ENCODE peak calls at places on chromosomes 16 and 17, in nine cellular contexts. H, I, O, C, L, F, X, K and M are unnamed samples.

GRCh38 chr16:53892155-53892554 is 188.2 kb downstream of the FTO start:
- DNase-seq in C (peak), I (no peak), X (no peak), K (peak), H (peak), L (peak), O (peak), F (peak), M (peak)

GRCh38 chr17:43125133-43125966 is at the start of gene BRCA1:
- DNase-seq in K (peak), F (peak), H (peak), I (peak), X (peak), L (peak), C (peak), O (peak), M (peak)

GRCh38 chr17:10121971-10122707 is 76.3 kb downstream of the GAS7 start:
- DNase-seq in K (no peak), O (no peak), C (peak), X (no peak), I (peak), H (no peak), F (no peak), L (no peak), M (no peak)

GRCh38 chr16:27503662-27504061 is 46.1 kb downstream of the GTF3C1 start:
- DNase-seq in L (no peak), I (no peak), K (no peak), O (peak), H (no peak), X (no peak), C (no peak), F (no peak), M (no peak)

GRCh38 chr16:21625026-21625425 is 25.6 kb downstream of the METTL9 start:
- DNase-seq in K (no peak), F (no peak), X (no peak), C (no peak), I (no peak), L (no peak), O (no peak), H (no peak), M (no peak)

GRCh38 chr17:35002876-35003551 is 22.7 kb downstream of the LIG3 start:
- DNase-seq in K (no peak), F (peak), I (no peak), L (peak), H (no peak), C (no peak), O (no peak), X (no peak), M (no peak)

GRCh38 chr17:67136191-67137025 is 92.1 kb downstream of the CACNG1 start:
- DNase-seq in C (no peak), L (no peak), F (no peak), X (no peak), K (no peak), H (no peak), I (no peak), O (no peak), M (no peak)

GRCh38 chr17:56785396-56785795 is 48.3 kb downstream of the C17orf67 start:
- DNase-seq in L (no peak), I (no peak), F (peak), C (no peak), O (peak), K (no peak), H (no peak), X (no peak), M (no peak)

GRCh38 chr16:57758331-57759117 is 23.0 kb downstream of the KATNB1 start:
- DNase-seq in H (no peak), K (no peak), C (no peak), X (no peak), O (no peak), L (no peak), I (no peak), F (no peak), M (no peak)

GRCh38 chr16:47045023-47045422 is 71.5 kb upstream of the DNAJA2 start:
- DNase-seq in K (no peak), I (no peak), X (no peak), C (no peak), L (no peak), H (no peak), O (no peak), F (peak), M (no peak)

GRCh38 chr16:27824006-27824405 is 239.5 kb downstream of the GSG1L start:
- DNase-seq in C (no peak), H (no peak), K (no peak), L (no peak), F (no peak), X (no peak), I (no peak), O (no peak), M (no peak)

GRCh38 chr16:67015317-67015731 is 13.6 kb upstream of the CBFB start:
- DNase-seq in O (no peak), C (peak), I (peak), K (no peak), L (no peak), X (no peak), H (no peak), F (no peak), M (no peak)

GRCh38 chr16:67013238-67013822 is 15.6 kb upstream of the CBFB start:
- DNase-seq in I (peak), C (peak), O (no peak), H (no peak), K (no peak), F (no peak), L (no peak), X (no peak), M (no peak)

GRCh38 chr16:67016143-67016542 is 12.8 kb upstream of the CBFB start:
- DNase-seq in H (no peak), L (no peak), I (peak), O (no peak), F (no peak), K (no peak), X (no peak), C (no peak), M (no peak)

GRCh38 chr16:67014641-67015315 is 14.2 kb upstream of the CBFB start:
- DNase-seq in I (peak), K (no peak), F (no peak), L (no peak), H (no peak), C (no peak), X (no peak), O (no peak), M (no peak)

DNA sequence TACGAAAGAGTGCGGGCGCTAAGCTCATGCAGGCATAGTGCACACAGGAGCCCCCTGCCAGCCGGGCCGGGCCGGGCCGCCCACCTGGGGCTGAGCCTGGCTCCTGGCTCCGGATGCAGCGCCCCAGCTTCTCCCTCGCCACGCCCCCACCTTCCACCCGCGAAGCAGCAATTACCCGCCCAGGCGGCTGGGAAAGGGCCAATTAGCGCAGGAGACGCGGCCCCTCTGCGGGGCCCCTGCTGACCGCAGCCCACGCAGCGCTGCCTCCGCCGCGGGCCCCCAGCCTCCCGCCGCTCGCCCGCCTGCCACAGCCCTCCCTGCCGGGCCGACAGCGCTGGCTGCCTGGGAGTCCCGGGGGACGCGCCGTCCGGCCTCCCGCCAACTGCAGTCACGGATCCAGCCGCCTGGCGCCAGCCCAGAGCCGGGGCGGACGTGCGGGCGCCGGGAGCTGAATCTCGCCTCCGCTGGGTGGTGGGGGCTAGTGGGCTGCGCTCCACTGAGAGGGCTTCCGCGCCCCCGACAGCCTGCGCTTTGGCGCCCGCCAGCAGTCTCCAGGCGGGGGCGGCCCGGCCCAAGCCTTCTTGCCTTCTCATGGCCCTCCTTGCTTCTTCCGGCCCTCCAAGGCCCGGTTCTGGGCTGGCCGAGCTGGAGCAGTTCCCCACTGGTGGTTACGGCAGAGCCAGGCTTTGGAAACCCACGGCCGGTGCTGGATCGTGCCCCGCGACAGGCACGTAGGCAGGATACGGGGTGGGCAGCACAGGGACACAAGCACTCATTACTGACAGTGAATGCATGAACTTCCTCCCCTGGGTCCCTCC is 14.9 kb upstream of the CBFB start:
- DNase-seq in L (no peak), H (no peak), F (peak), K (peak), O (peak), X (no peak), I (peak), C (peak), M (peak)
- TF ChIP-seq CTCF in L (peak), H (no peak), F (no peak), K (no peak), O (peak), X (peak), I (peak), C (peak), M (no peak)

GRCh38 chr16:2501938-2502900 is 11.5 kb upstream of the ATP6V0C start:
- DNase-seq in K (no peak), O (no peak), H (no peak), C (no peak), I (no peak), F (no peak), X (no peak), L (no peak), M (no peak)

GRCh38 chr16:2499890-2500633 is 13.7 kb upstream of the ATP6V0C start:
- DNase-seq in L (no peak), X (no peak), C (no peak), I (no peak), F (no peak), K (no peak), O (no peak), H (no peak), M (no peak)

GRCh38 chr16:2499454-2499853 is 14.3 kb upstream of the ATP6V0C start:
- DNase-seq in L (no peak), I (no peak), K (no peak), F (no peak), H (no peak), X (no peak), C (no peak), O (no peak), M (no peak)

GRCh38 chr16:2500937-2501750 is 12.6 kb upstream of the ATP6V0C start:
- DNase-seq in F (peak), L (peak), C (peak), X (peak), H (peak), I (peak), K (peak), O (peak), M (peak)

DNA sequence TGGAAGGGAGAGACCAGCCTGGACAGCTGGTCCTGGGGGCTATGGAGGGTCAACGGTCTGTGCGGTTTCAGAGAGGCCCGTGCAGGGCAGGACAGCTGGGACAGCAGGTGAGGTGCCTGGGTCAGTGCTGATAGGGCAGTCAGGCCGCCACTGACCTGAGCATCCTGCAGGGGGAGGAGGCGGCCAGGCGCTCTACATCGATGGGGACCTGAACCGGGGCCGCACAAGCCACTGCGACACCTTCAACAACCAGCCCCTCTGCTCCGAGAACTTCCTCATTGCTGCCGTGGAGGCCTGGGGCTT is 13.2 kb upstream of the ATP6V0C start:
- DNase-seq in F (no peak), H (no peak), C (no peak), L (no peak), O (no peak), K (no peak), X (no peak), I (no peak), M (no peak)
- TF ChIP-seq CTCF in F (no peak), H (no peak), C (peak), L (no peak), O (no peak), K (no peak), X (no peak), I (no peak), M (no peak)

GRCh38 chr17:51359055-51359454 is 98.7 kb downstream of the UTP18 start:
- DNase-seq in O (no peak), H (no peak), F (no peak), L (no peak), C (no peak), I (no peak), K (no peak), X (no peak), M (no peak)

GRCh38 chr17:51353296-51353695 is 93.0 kb downstream of the UTP18 start:
- DNase-seq in C (no peak), I (no peak), O (no peak), X (no peak), K (no peak), L (no peak), H (no peak), F (no peak), M (no peak)

GRCh38 chr17:51354908-51355307 is 94.6 kb downstream of the UTP18 start:
- DNase-seq in O (no peak), I (no peak), F (no peak), X (no peak), K (no peak), L (no peak), C (no peak), H (no peak), M (no peak)

GRCh38 chr17:51355314-51356083 is 95.2 kb downstream of the UTP18 start:
- DNase-seq in O (no peak), C (no peak), I (no peak), L (no peak), K (no peak), F (no peak), H (no peak), X (no peak), M (no peak)

GRCh38 chr17:51356084-51356410 is 95.7 kb downstream of the UTP18 start:
- DNase-seq in F (no peak), I (no peak), K (no peak), H (no peak), L (no peak), X (no peak), O (no peak), C (peak), M (no peak)
- TF ChIP-seq CTCF in F (no peak), I (no peak), K (no peak), H (no peak), L (no peak), X (no peak), O (no peak), C (peak), M (no peak)

DNA sequence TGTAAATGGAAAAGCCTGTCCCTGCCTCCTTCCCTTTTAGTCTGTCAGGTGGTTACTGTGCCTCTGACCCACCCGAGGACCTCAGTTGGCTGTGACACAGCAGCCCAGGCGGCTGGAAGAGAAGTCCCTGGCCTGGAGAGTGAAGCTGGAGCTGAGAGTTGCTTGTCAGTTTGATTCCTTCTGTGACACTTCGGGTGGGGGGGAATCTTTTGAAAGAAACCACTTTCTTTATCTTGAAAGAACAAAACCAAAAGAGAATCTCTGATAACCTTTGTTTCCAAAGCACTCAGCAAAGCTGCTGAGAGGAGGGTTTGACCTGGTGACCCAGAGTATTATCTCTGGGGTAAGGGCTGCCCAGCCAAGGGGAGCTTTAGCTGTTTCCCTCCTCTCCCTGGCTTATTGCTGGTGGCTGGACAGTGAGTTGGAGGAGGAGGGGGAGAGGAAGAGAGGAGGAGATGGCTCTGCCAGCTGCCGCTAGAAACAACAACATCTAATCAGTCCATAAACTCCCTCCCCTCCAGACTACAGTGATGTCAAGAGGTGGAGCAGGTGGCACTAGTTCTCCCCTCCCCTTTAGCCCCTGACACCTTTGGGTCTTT is 34.0 kb downstream of the YPEL2 start:
- DNase-seq in K (no peak), H (no peak), F (no peak), O (no peak), I (peak), L (no peak), C (peak), X (no peak), M (no peak)
- TF ChIP-seq CTCF in K (no peak), H (no peak), F (no peak), O (no peak), I (no peak), L (no peak), C (no peak), X (no peak), M (no peak)

GRCh38 chr17:50682441-50682840 is 25.3 kb downstream of the ANKRD40 start:
- DNase-seq in F (no peak), O (no peak), C (no peak), I (peak), X (no peak), H (no peak), K (no peak), L (no peak), M (no peak)

GRCh38 chr17:50680126-50680525 is 27.6 kb downstream of the ANKRD40 start:
- DNase-seq in X (no peak), C (no peak), F (no peak), H (no peak), I (peak), O (no peak), K (no peak), L (no peak), M (no peak)

GRCh38 chr17:50683434-50684287 is 24.1 kb downstream of the ANKRD40 start:
- DNase-seq in H (no peak), L (no peak), X (no peak), O (no peak), C (no peak), F (no peak), I (peak), K (no peak), M (no peak)

GRCh38 chr17:50682938-50683337 is 24.8 kb downstream of the ANKRD40 start:
- DNase-seq in H (no peak), O (no peak), K (no peak), C (no peak), I (peak), F (no peak), X (no peak), L (no peak), M (no peak)

DNA sequence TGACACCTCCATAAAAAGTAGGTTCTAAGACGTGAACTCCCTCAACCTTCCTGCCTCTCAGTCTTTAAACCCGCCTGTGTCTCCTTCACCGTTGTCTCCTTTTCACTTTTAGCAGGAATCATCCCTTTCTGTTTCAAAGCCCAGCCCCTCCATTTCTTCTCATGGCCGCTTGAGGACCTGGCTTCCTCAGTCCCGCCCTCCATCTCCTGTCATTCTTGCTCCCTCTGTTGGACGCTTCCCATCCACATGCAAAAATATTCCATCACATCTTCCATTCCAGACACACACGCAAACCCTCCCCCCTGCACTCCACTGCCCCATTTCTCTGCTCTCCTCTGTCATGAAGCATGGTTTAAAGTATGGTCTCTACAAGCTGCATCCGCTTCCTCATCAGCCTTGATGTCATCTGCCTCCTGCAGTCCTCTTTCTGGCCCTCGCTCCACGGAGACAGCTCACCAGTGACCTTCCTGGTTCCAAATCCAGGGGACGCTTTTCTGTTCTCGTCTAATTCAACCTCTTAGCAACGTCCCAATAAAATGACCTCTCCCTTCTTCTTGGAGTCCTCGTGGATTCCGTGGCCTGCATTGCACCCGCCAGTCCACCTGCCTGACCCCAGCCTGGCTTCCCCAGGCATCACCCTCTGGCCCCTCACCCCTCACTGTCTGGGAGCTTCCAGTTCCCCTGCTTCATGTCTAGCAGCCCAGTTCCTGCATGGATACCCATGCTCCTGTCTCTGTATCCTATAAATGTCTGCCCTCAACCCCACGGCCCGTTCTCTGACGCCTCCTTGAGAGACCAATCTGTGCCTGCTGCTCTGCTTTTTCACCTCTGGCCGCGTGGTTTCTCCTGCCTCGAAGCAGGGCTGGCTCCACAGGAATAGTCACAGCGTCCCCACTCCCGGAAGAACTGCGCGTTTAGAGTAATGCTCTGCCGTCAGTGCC is 26.2 kb downstream of the ANKRD40 start:
- DNase-seq in I (peak), C (peak), O (peak), K (no peak), H (peak), X (no peak), L (peak), F (peak), M (no peak)
- TF ChIP-seq CTCF in I (peak), C (peak), O (peak), K (no peak), H (peak), X (peak), L (peak), F (peak), M (no peak)

DNA sequence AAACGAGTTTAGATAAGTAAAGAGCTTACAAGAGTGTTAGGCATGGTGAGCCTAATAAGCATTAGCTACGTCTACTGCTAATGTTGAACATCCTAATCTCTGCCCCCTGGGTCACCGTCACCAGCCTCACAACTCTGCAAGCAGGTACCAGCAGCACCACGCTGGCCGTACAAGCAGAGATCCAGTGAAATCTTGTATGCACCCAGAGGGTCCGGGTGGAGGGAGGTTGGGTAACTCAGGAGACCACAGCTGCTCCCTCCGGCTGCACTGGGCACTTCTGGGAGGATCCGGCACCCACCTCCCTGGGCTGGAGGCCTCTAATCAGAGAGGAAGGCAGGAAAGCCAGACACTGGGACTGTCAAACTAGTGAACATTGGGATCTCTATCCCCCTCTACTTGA is 8.4 kb upstream of the OR1F1 start:
- DNase-seq in F (no peak), K (no peak), X (no peak), L (no peak), C (no peak), I (no peak), H (no peak), O (no peak), M (no peak)
- TF ChIP-seq CTCF in F (no peak), K (no peak), X (no peak), L (no peak), C (no peak), I (no peak), H (no peak), O (no peak), M (no peak)

GRCh38 chr16:30948087-30948955 is 547 bp upstream of the ORAI3 start:
- DNase-seq in I (peak), K (no peak), C (peak), H (peak), X (peak), O (peak), L (peak), F (peak), M (peak)
- TF ChIP-seq CTCF in I (no peak), K (no peak), C (no peak), H (no peak), X (no peak), O (peak), L (no peak), F (no peak), M (no peak)